ENCODE peak calls at places on chromosome 15, in six cellular contexts. Z is HepG2, P is WTC11, Y is endothelial cell of umbilical vein, G is K562, B is H1. O is an unnamed sample.

GRCh38 chr15:84961114-84961452 is 20.6 kb upstream of the PDE8A start:
- DNase-seq in Y (no peak), B (no peak), P (no peak), G (peak), Z (no peak), O (no peak)

GRCh38 chr15:42089942-42090341 is 4.4 kb downstream of the PLA2G4D start:
- DNase-seq in Z (no peak), B (no peak), Y (no peak), P (no peak), G (no peak), O (no peak)

GRCh38 chr15:89998923-89999675 is 2.0 kb upstream of the ZNF710 start:
- DNase-seq in P (no peak), G (no peak), B (no peak), Z (no peak), Y (no peak), O (no peak)

GRCh38 chr15:44308415-44308814 is 19.9 kb downstream of the GOLM2 start:
- DNase-seq in P (no peak), B (no peak), Z (no peak), Y (no peak), G (no peak), O (no peak)

GRCh38 chr15:44718180-44718926 is 7.0 kb downstream of the B2M start:
- DNase-seq in P (no peak), B (no peak), G (no peak), Z (no peak), Y (no peak), O (no peak)

GRCh38 chr15:36210426-36210825 is 369.0 kb upstream of the CDIN1 start:
- DNase-seq in G (no peak), Y (no peak), Z (no peak), B (no peak), P (no peak), O (no peak)

GRCh38 chr15:29517829-29518228 is 248.2 kb upstream of the NSMCE3 start:
- DNase-seq in Y (no peak), Z (no peak), P (no peak), B (no peak), G (no peak), O (no peak)

GRCh38 chr15:60299452-60300047 is 98.2 kb downstream of the ANXA2 start:
- DNase-seq in P (peak), B (no peak), G (peak), Z (no peak), Y (no peak), O (no peak)

GRCh38 chr15:25054329-25054728 is 99.5 kb downstream of the SNRPN start:
- DNase-seq in Y (no peak), G (no peak), P (no peak), Z (no peak), B (no peak), O (no peak)

GRCh38 chr15:77507911-77508310 is 87.2 kb downstream of the HMG20A start:
- DNase-seq in P (no peak), Z (peak), G (no peak), Y (peak), B (no peak), O (no peak)

GRCh38 chr15:32959077-32959476 is 235.4 kb downstream of the FMN1 start:
- DNase-seq in G (no peak), Y (no peak), P (no peak), B (no peak), Z (no peak), O (no peak)

GRCh38 chr15:32952901-32953889 is 235.4 kb downstream of the GREM1 start:
- DNase-seq in B (no peak), G (no peak), Y (no peak), Z (no peak), P (no peak), O (no peak)

GRCh38 chr15:32957219-32957618 is 237.3 kb downstream of the FMN1 start:
- DNase-seq in Z (no peak), P (no peak), G (no peak), B (no peak), Y (no peak), O (no peak)

GRCh38 chr15:32952062-32952461 is 234.3 kb downstream of the GREM1 start:
- DNase-seq in B (no peak), Y (no peak), Z (no peak), P (no peak), G (no peak), O (no peak)

GRCh38 chr15:32956006-32956405 is 238.2 kb downstream of the GREM1 start:
- DNase-seq in Z (peak), B (no peak), G (peak), Y (peak), P (no peak), O (peak)
- TF ChIP-seq JUN in Z (no peak), B (no peak), G (no peak), Y (no peak), P (no peak), O (no peak)

GRCh38 chr15:64460737-64461576 is 579 bp downstream of the ZNF609 start:
- DNase-seq in G (peak), Z (peak), B (no peak), P (peak), Y (peak), O (peak)
- TF ChIP-seq JUN in G (no peak), Z (no peak), B (no peak), P (no peak), Y (no peak), O (peak)

GRCh38 chr15:52764731-52765130 is 25.4 kb downstream of the ONECUT1 start:
- DNase-seq in G (no peak), Y (no peak), Z (no peak), P (no peak), B (no peak), O (no peak)

GRCh38 chr15:52759969-52760368 is 30.2 kb downstream of the ONECUT1 start:
- DNase-seq in B (no peak), Z (no peak), Y (no peak), G (no peak), P (no peak), O (no peak)

GRCh38 chr15:52765779-52766178 is 24.4 kb downstream of the ONECUT1 start:
- DNase-seq in B (no peak), P (no peak), G (no peak), Z (peak), Y (peak), O (peak)

GRCh38 chr15:52762621-52763020 is 27.5 kb downstream of the ONECUT1 start:
- DNase-seq in Y (no peak), P (no peak), Z (no peak), B (no peak), G (no peak), O (no peak)

GRCh38 chr15:52760562-52760961 is 29.6 kb downstream of the ONECUT1 start:
- DNase-seq in P (no peak), G (no peak), Z (no peak), Y (no peak), B (no peak), O (no peak)
- TF ChIP-seq JUN in P (no peak), G (no peak), Z (no peak), Y (no peak), B (no peak), O (no peak)

GRCh38 chr15:64928626-64929220 is 17.0 kb downstream of the ANKDD1A start:
- DNase-seq in B (no peak), G (no peak), Y (no peak), P (no peak), Z (no peak), O (no peak)
- TF ChIP-seq JUN in B (no peak), G (no peak), Y (no peak), P (no peak), Z (no peak), O (no peak)

GRCh38 chr15:23823508-23823907 is 136.4 kb upstream of the NDN start:
- DNase-seq in P (peak), G (no peak), Z (peak), Y (no peak), B (peak), O (no peak)
- TF ChIP-seq JUN in P (no peak), G (no peak), Z (no peak), Y (no peak), B (no peak), O (no peak)

GRCh38 chr15:59274126-59274970 is 67.7 kb downstream of the LDHAL6B start:
- DNase-seq in Y (peak), G (no peak), P (no peak), B (no peak), Z (no peak), O (no peak)
- TF ChIP-seq JUN in Y (peak), G (no peak), P (no peak), B (no peak), Z (no peak), O (peak)

GRCh38 chr15:79308874-79309273 is 2.0 kb upstream of the TMED3 start:
- DNase-seq in B (no peak), P (no peak), G (no peak), Z (no peak), Y (no peak), O (no peak)
- TF ChIP-seq JUN in B (no peak), P (no peak), G (no peak), Z (no peak), Y (no peak), O (no peak)

DNA sequence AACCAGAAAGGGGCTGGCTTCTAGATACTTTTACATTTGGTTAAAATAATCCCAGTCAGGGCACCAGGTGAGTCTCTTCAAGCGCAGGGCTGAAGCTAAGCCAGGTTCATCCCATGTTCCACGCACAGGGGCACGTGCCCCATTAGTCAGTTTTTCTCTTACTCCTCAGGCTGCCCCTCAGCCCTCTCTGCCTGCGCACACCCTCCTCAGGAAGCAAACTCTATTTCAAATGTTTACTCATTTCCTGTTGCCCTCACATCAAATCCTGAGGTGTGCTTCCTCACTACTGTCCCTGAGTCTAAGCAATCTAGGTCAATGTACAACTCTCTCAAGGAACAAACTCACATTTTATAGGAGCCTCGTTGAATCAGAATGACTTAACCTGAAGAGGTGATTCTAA is 48.5 kb downstream of the THBS1 start:
- DNase-seq in Z (no peak), G (no peak), P (no peak), B (no peak), Y (peak), O (no peak)
- TF ChIP-seq JUN in Z (no peak), G (no peak), P (no peak), B (no peak), Y (peak), O (no peak)

GRCh38 chr15:74133071-74133702 is 2.8 kb downstream of the ISLR2 start:
- DNase-seq in G (no peak), P (peak), Z (no peak), Y (no peak), B (no peak), O (no peak)
- TF ChIP-seq JUN in G (no peak), P (no peak), Z (no peak), Y (no peak), B (no peak), O (no peak)

GRCh38 chr15:101003706-101004105 is 84.5 kb downstream of the LRRK1 start:
- DNase-seq in G (no peak), P (no peak), B (no peak), Y (no peak), Z (no peak), O (no peak)
- TF ChIP-seq JUN in G (no peak), P (no peak), B (no peak), Y (no peak), Z (no peak), O (no peak)